ENCODE peak calls at places on chromosomes 2 and 18, in nine cellular contexts. One of them, this sample, is unnamed.
A peak's percentile ranks its signal among the peaks of the same experiment; 100 is the strongest.

GRCh38 chr2:30625600-30626208 is 178.7 kb downstream of the LCLAT1 start:
- DNase-seq in body of pancreas: no peak
- DNase-seq in cardiac muscle cell: no peak
- DNase-seq in AG04450: no peak
- DNase-seq in heart left ventricle: no peak
- DNase-seq in effector memory CD4-positive, alpha-beta T cell: no peak
- DNase-seq in NT2/D1: no peak
- DNase-seq in neural progenitor cell: no peak
- DNase-seq in IMR-90: no peak
- DNase-seq in this sample: no peak

GRCh38 chr2:84906108-84906899 is 848 bp downstream of the TMSB10 start:
- DNase-seq in body of pancreas: peak; percentile 51
- DNase-seq in cardiac muscle cell: no peak
- DNase-seq in AG04450: no peak
- DNase-seq in heart left ventricle: no peak
- DNase-seq in effector memory CD4-positive, alpha-beta T cell: no peak
- DNase-seq in NT2/D1: no peak
- DNase-seq in neural progenitor cell: peak; percentile 34
- DNase-seq in IMR-90: no peak
- DNase-seq in this sample: peak; percentile 69

GRCh38 chr2:169895294-169895985 is 68.2 kb downstream of the UBR3 start:
- DNase-seq in body of pancreas: no peak
- DNase-seq in cardiac muscle cell: peak; percentile 39
- DNase-seq in AG04450: no peak
- DNase-seq in heart left ventricle: no peak
- DNase-seq in effector memory CD4-positive, alpha-beta T cell: no peak
- DNase-seq in NT2/D1: no peak
- DNase-seq in neural progenitor cell: no peak
- DNase-seq in IMR-90: peak; percentile 52
- DNase-seq in this sample: no peak

GRCh38 chr18:4058179-4058578 is 396.9 kb downstream of the DLGAP1 start:
- DNase-seq in body of pancreas: no peak
- DNase-seq in cardiac muscle cell: no peak
- DNase-seq in AG04450: no peak
- DNase-seq in heart left ventricle: no peak
- DNase-seq in effector memory CD4-positive, alpha-beta T cell: no peak
- DNase-seq in NT2/D1: no peak
- DNase-seq in neural progenitor cell: no peak
- DNase-seq in IMR-90: no peak
- DNase-seq in this sample: no peak

GRCh38 chr2:173644146-173644545 is 289.5 kb downstream of the CDCA7 start:
- DNase-seq in body of pancreas: no peak
- DNase-seq in cardiac muscle cell: peak; percentile 72
- DNase-seq in AG04450: peak; percentile 30
- DNase-seq in heart left ventricle: no peak
- DNase-seq in effector memory CD4-positive, alpha-beta T cell: no peak
- DNase-seq in NT2/D1: no peak
- DNase-seq in neural progenitor cell: no peak
- DNase-seq in IMR-90: peak; percentile 78
- DNase-seq in this sample: no peak

GRCh38 chr2:166651080-166651675 is 157.1 kb upstream of the SCN7A start:
- DNase-seq in body of pancreas: no peak
- DNase-seq in cardiac muscle cell: peak; percentile 70
- DNase-seq in AG04450: peak; percentile 68
- DNase-seq in heart left ventricle: no peak
- DNase-seq in effector memory CD4-positive, alpha-beta T cell: no peak
- DNase-seq in NT2/D1: no peak
- DNase-seq in neural progenitor cell: no peak
- DNase-seq in IMR-90: peak; percentile 83
- DNase-seq in this sample: no peak

GRCh38 chr2:235098736-235099494 is 147.1 kb downstream of the SH3BP4 start:
- DNase-seq in body of pancreas: no peak
- DNase-seq in cardiac muscle cell: peak; percentile 34
- DNase-seq in AG04450: no peak
- DNase-seq in heart left ventricle: no peak
- DNase-seq in effector memory CD4-positive, alpha-beta T cell: no peak
- DNase-seq in NT2/D1: no peak
- DNase-seq in neural progenitor cell: no peak
- DNase-seq in IMR-90: peak; percentile 43
- DNase-seq in this sample: no peak

GRCh38 chr2:127040169-127040568 is 66.8 kb downstream of the BIN1 start:
- DNase-seq in body of pancreas: no peak
- DNase-seq in cardiac muscle cell: no peak
- DNase-seq in AG04450: no peak
- DNase-seq in heart left ventricle: no peak
- DNase-seq in effector memory CD4-positive, alpha-beta T cell: no peak
- DNase-seq in NT2/D1: no peak
- DNase-seq in neural progenitor cell: no peak
- DNase-seq in IMR-90: no peak
- DNase-seq in this sample: no peak

GRCh38 chr2:172113617-172114016 is 10.9 kb upstream of the DLX2 start:
- DNase-seq in body of pancreas: no peak
- DNase-seq in cardiac muscle cell: peak; percentile 65
- DNase-seq in AG04450: no peak
- DNase-seq in heart left ventricle: no peak
- DNase-seq in effector memory CD4-positive, alpha-beta T cell: no peak
- DNase-seq in NT2/D1: no peak
- DNase-seq in neural progenitor cell: peak; percentile 56
- DNase-seq in IMR-90: peak; percentile 65
- DNase-seq in this sample: peak; percentile 46

GRCh38 chr2:37771600-37772088 is 100.2 kb upstream of the CDC42EP3 start:
- DNase-seq in body of pancreas: no peak
- DNase-seq in cardiac muscle cell: peak; percentile 87
- DNase-seq in AG04450: no peak
- DNase-seq in heart left ventricle: no peak
- DNase-seq in effector memory CD4-positive, alpha-beta T cell: no peak
- DNase-seq in NT2/D1: no peak
- DNase-seq in neural progenitor cell: no peak
- DNase-seq in IMR-90: peak; percentile 84
- DNase-seq in this sample: no peak

GRCh38 chr2:233760043-233760442 is at the start of gene UGT1A1:
- DNase-seq in body of pancreas: no peak
- DNase-seq in cardiac muscle cell: no peak
- DNase-seq in AG04450: no peak
- DNase-seq in heart left ventricle: no peak
- DNase-seq in effector memory CD4-positive, alpha-beta T cell: no peak
- DNase-seq in NT2/D1: no peak
- DNase-seq in neural progenitor cell: no peak
- DNase-seq in IMR-90: no peak
- DNase-seq in this sample: no peak

GRCh38 chr2:127169066-127169660 is 50.9 kb downstream of the CYP27C1 start:
- DNase-seq in body of pancreas: no peak
- DNase-seq in cardiac muscle cell: no peak
- DNase-seq in AG04450: no peak
- DNase-seq in heart left ventricle: no peak
- DNase-seq in effector memory CD4-positive, alpha-beta T cell: no peak
- DNase-seq in NT2/D1: no peak
- DNase-seq in neural progenitor cell: no peak
- DNase-seq in IMR-90: no peak
- DNase-seq in this sample: no peak

GRCh38 chr18:3151379-3152264 is 68.1 kb downstream of the MYOM1 start:
- DNase-seq in body of pancreas: no peak
- DNase-seq in cardiac muscle cell: peak; percentile 57
- DNase-seq in AG04450: no peak
- DNase-seq in heart left ventricle: no peak
- DNase-seq in effector memory CD4-positive, alpha-beta T cell: no peak
- DNase-seq in NT2/D1: no peak
- DNase-seq in neural progenitor cell: peak; percentile 46
- DNase-seq in IMR-90: peak; percentile 52
- DNase-seq in this sample: peak; percentile 55

GRCh38 chr2:56168163-56168562 is 15.6 kb upstream of the CCDC85A start:
- DNase-seq in body of pancreas: no peak
- DNase-seq in cardiac muscle cell: peak; percentile 18
- DNase-seq in AG04450: no peak
- DNase-seq in heart left ventricle: no peak
- DNase-seq in effector memory CD4-positive, alpha-beta T cell: no peak
- DNase-seq in NT2/D1: no peak
- DNase-seq in neural progenitor cell: no peak
- DNase-seq in IMR-90: no peak
- DNase-seq in this sample: no peak

GRCh38 chr2:32235315-32235714 is 29.4 kb downstream of the NLRC4 start:
- DNase-seq in body of pancreas: no peak
- DNase-seq in cardiac muscle cell: peak; percentile 15
- DNase-seq in AG04450: no peak
- DNase-seq in heart left ventricle: no peak
- DNase-seq in effector memory CD4-positive, alpha-beta T cell: no peak
- DNase-seq in NT2/D1: no peak
- DNase-seq in neural progenitor cell: peak; percentile 11
- DNase-seq in IMR-90: peak; percentile 19
- DNase-seq in this sample: no peak

GRCh38 chr2:239610457-239611221 is 209.8 kb upstream of the HDAC4 start:
- DNase-seq in body of pancreas: no peak
- DNase-seq in cardiac muscle cell: no peak
- DNase-seq in AG04450: no peak
- DNase-seq in heart left ventricle: no peak
- DNase-seq in effector memory CD4-positive, alpha-beta T cell: no peak
- DNase-seq in NT2/D1: no peak
- DNase-seq in neural progenitor cell: no peak
- DNase-seq in IMR-90: no peak
- DNase-seq in this sample: peak; percentile 30

GRCh38 chr2:207144191-207144795 is 21.5 kb downstream of the KLF7 start:
- DNase-seq in body of pancreas: no peak
- DNase-seq in cardiac muscle cell: no peak
- DNase-seq in AG04450: no peak
- DNase-seq in heart left ventricle: no peak
- DNase-seq in effector memory CD4-positive, alpha-beta T cell: no peak
- DNase-seq in NT2/D1: no peak
- DNase-seq in neural progenitor cell: no peak
- DNase-seq in IMR-90: no peak
- DNase-seq in this sample: no peak

GRCh38 chr2:207141381-207141780 is 24.4 kb downstream of the KLF7 start:
- DNase-seq in body of pancreas: no peak
- DNase-seq in cardiac muscle cell: no peak
- DNase-seq in AG04450: no peak
- DNase-seq in heart left ventricle: no peak
- DNase-seq in effector memory CD4-positive, alpha-beta T cell: no peak
- DNase-seq in NT2/D1: no peak
- DNase-seq in neural progenitor cell: no peak
- DNase-seq in IMR-90: no peak
- DNase-seq in this sample: no peak

GRCh38 chr2:207142461-207142860 is 23.3 kb downstream of the KLF7 start:
- DNase-seq in body of pancreas: no peak
- DNase-seq in cardiac muscle cell: no peak
- DNase-seq in AG04450: no peak
- DNase-seq in heart left ventricle: no peak
- DNase-seq in effector memory CD4-positive, alpha-beta T cell: no peak
- DNase-seq in NT2/D1: no peak
- DNase-seq in neural progenitor cell: no peak
- DNase-seq in IMR-90: no peak
- DNase-seq in this sample: no peak

GRCh38 chr2:207143131-207143473 is 22.6 kb downstream of the KLF7 start:
- DNase-seq in body of pancreas: no peak
- DNase-seq in cardiac muscle cell: no peak
- DNase-seq in AG04450: no peak
- DNase-seq in heart left ventricle: no peak
- DNase-seq in effector memory CD4-positive, alpha-beta T cell: no peak
- DNase-seq in NT2/D1: no peak
- DNase-seq in neural progenitor cell: no peak
- DNase-seq in IMR-90: no peak
- DNase-seq in this sample: no peak

GRCh38 chr2:207143474-207144190 is 22.1 kb downstream of the KLF7 start:
- DNase-seq in body of pancreas: peak; percentile 46
- DNase-seq in cardiac muscle cell: peak; percentile 89
- DNase-seq in AG04450: no peak
- DNase-seq in heart left ventricle: peak; percentile 78
- DNase-seq in effector memory CD4-positive, alpha-beta T cell: peak; percentile 32
- DNase-seq in NT2/D1: no peak
- DNase-seq in neural progenitor cell: peak; percentile 47
- DNase-seq in IMR-90: no peak
- DNase-seq in this sample: no peak
- H3K4me3 ChIP-seq in body of pancreas: no peak overlapping the region
- H3K4me3 ChIP-seq in cardiac muscle cell: no peak overlapping the region
- H3K4me3 ChIP-seq in AG04450: no peak overlapping the region
- H3K4me3 ChIP-seq in heart left ventricle: no peak overlapping the region
- H3K4me3 ChIP-seq in effector memory CD4-positive, alpha-beta T cell: peak overlapping the region; percentile 39
- H3K4me3 ChIP-seq in NT2/D1: no peak overlapping the region
- H3K4me3 ChIP-seq in neural progenitor cell: peak overlapping the region; percentile 10
- H3K4me3 ChIP-seq in IMR-90: no peak overlapping the region
- H3K4me3 ChIP-seq in this sample: no peak overlapping the region

DNA sequence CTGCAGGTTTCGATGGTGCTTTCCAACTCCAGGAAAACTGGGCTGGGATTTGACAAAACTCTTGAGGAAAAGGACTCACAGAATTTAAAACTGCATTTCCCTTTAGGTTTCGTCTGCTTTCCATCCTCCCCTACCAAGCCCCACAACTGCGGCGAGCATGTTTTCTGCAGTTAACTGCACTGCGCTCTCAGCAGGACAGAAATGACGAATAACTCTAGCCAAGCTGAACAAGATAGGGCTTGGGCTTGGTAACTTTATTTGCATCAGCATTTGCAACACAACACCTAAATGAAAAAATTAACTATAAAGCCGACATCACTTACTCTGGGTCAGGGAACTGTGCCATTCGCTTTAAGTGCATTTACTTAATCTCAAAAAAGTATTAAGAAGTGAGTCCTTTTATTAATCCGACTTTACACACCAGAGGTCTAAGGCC is 666 bp upstream of the PIKFYVE start:
- DNase-seq in body of pancreas: peak; percentile 25
- DNase-seq in cardiac muscle cell: peak; percentile 73
- DNase-seq in AG04450: no peak
- DNase-seq in heart left ventricle: no peak
- DNase-seq in effector memory CD4-positive, alpha-beta T cell: peak; percentile 24
- DNase-seq in NT2/D1: no peak
- DNase-seq in neural progenitor cell: peak; percentile 29
- DNase-seq in IMR-90: peak; percentile 53
- DNase-seq in this sample: peak; percentile 41
- H3K27me3 ChIP-seq in body of pancreas: no peaks in the 10 kb centered on the region
- H3K27me3 ChIP-seq in cardiac muscle cell: no peaks in the 10 kb centered on the region
- H3K27me3 ChIP-seq in AG04450: no peaks in the 10 kb centered on the region
- H3K27me3 ChIP-seq in heart left ventricle: no peaks in the 10 kb centered on the region
- H3K27me3 ChIP-seq in effector memory CD4-positive, alpha-beta T cell: no peaks in the 10 kb centered on the region
- H3K27me3 ChIP-seq in NT2/D1: no peaks in the 10 kb centered on the region
- H3K27me3 ChIP-seq in neural progenitor cell: no peaks in the 10 kb centered on the region
- H3K27me3 ChIP-seq in IMR-90: no peaks in the 10 kb centered on the region
- H3K27me3 ChIP-seq in this sample: no peaks in the 10 kb centered on the region

DNA sequence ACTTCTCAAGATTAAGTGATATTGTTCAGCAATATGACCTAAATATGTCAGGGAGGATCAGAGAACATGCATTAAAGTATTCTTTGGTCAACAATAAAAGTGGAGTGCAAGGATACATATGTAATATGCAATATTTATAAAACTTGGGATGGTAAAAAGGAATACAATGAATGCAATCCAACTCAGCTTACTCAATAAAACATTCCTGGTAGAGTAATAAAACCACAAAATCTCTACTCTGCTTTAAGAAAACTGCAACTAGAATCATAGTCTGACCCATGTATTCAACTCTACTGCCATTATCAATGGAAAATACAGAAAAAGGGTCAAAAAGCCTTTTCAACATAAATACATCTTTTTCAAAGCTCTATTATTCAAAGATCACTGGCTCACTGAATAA is 11.6 kb downstream of the IRS1 start:
- DNase-seq in body of pancreas: no peak
- DNase-seq in cardiac muscle cell: no peak
- DNase-seq in AG04450: no peak
- DNase-seq in heart left ventricle: no peak
- DNase-seq in effector memory CD4-positive, alpha-beta T cell: no peak
- DNase-seq in NT2/D1: no peak
- DNase-seq in neural progenitor cell: no peak
- DNase-seq in IMR-90: peak; percentile 39
- DNase-seq in this sample: no peak
- H3K4me3 ChIP-seq in body of pancreas: no peak overlapping the region
- H3K4me3 ChIP-seq in cardiac muscle cell: no peak overlapping the region
- H3K4me3 ChIP-seq in AG04450: no peak overlapping the region
- H3K4me3 ChIP-seq in heart left ventricle: no peak overlapping the region
- H3K4me3 ChIP-seq in effector memory CD4-positive, alpha-beta T cell: no peak overlapping the region
- H3K4me3 ChIP-seq in NT2/D1: no peak overlapping the region
- H3K4me3 ChIP-seq in neural progenitor cell: no peak overlapping the region
- H3K4me3 ChIP-seq in IMR-90: no peak overlapping the region
- H3K4me3 ChIP-seq in this sample: no peak overlapping the region

GRCh38 chr2:72145658-72146329 is 1.9 kb downstream of the CYP26B1 start:
- DNase-seq in body of pancreas: peak; percentile 2
- DNase-seq in cardiac muscle cell: peak; percentile 24
- DNase-seq in AG04450: no peak
- DNase-seq in heart left ventricle: peak; percentile 5
- DNase-seq in effector memory CD4-positive, alpha-beta T cell: no peak
- DNase-seq in NT2/D1: no peak
- DNase-seq in neural progenitor cell: no peak
- DNase-seq in IMR-90: no peak
- DNase-seq in this sample: peak; percentile 61
- H3K27me3 ChIP-seq in body of pancreas: peaks cover 51% of the 10 kb centered on the region
- H3K27me3 ChIP-seq in cardiac muscle cell: peaks cover 98% of the 10 kb centered on the region
- H3K27me3 ChIP-seq in AG04450: peaks cover 82% of the 10 kb centered on the region
- H3K27me3 ChIP-seq in heart left ventricle: peaks cover 46% of the 10 kb centered on the region
- H3K27me3 ChIP-seq in effector memory CD4-positive, alpha-beta T cell: peaks cover 47% of the 10 kb centered on the region
- H3K27me3 ChIP-seq in NT2/D1: peaks cover 86% of the 10 kb centered on the region
- H3K27me3 ChIP-seq in neural progenitor cell: peaks cover 99% of the 10 kb centered on the region
- H3K27me3 ChIP-seq in IMR-90: peaks cover 85% of the 10 kb centered on the region
- H3K27me3 ChIP-seq in this sample: peaks cover 90% of the 10 kb centered on the region